ENCODE peak calls at places on chromosome 21, in five cellular contexts. One of them, this sample, is unnamed.

GRCh38 chr21:32130031-32130891 is 148.6 kb downstream of the MIS18A start:
- DNase-seq in naive thymus-derived CD8-positive, alpha-beta T cell: no peak
- DNase-seq in stimulated activated CD4-positive, alpha-beta T cell treated with anti-CD3 and anti-CD28 coated beads, Interleukin-4, amount 100 ng/mL, for 48 hours: no peak
- DNase-seq in activated naive CD8-positive, alpha-beta T cell treated with anti-CD3 and anti-CD28 coated beads for 36 hours: no peak
- DNase-seq in AG10803: no peak
- DNase-seq in this sample: no peak

GRCh38 chr21:44074315-44074958 is 32.8 kb upstream of the PWP2 start:
- DNase-seq in naive thymus-derived CD8-positive, alpha-beta T cell: peak
- DNase-seq in stimulated activated CD4-positive, alpha-beta T cell treated with anti-CD3 and anti-CD28 coated beads, Interleukin-4, amount 100 ng/mL, for 48 hours: no peak
- DNase-seq in activated naive CD8-positive, alpha-beta T cell treated with anti-CD3 and anti-CD28 coated beads for 36 hours: no peak
- DNase-seq in AG10803: no peak
- DNase-seq in this sample: no peak

GRCh38 chr21:38925923-38926322 is 120.2 kb downstream of the ETS2 start:
- DNase-seq in naive thymus-derived CD8-positive, alpha-beta T cell: no peak
- DNase-seq in stimulated activated CD4-positive, alpha-beta T cell treated with anti-CD3 and anti-CD28 coated beads, Interleukin-4, amount 100 ng/mL, for 48 hours: no peak
- DNase-seq in activated naive CD8-positive, alpha-beta T cell treated with anti-CD3 and anti-CD28 coated beads for 36 hours: no peak
- DNase-seq in AG10803: peak
- DNase-seq in this sample: no peak

GRCh38 chr21:44846485-44847260 is 26.8 kb downstream of the PTTG1IP start:
- DNase-seq in naive thymus-derived CD8-positive, alpha-beta T cell: peak
- DNase-seq in stimulated activated CD4-positive, alpha-beta T cell treated with anti-CD3 and anti-CD28 coated beads, Interleukin-4, amount 100 ng/mL, for 48 hours: peak
- DNase-seq in activated naive CD8-positive, alpha-beta T cell treated with anti-CD3 and anti-CD28 coated beads for 36 hours: peak
- DNase-seq in AG10803: peak
- DNase-seq in this sample: no peak

GRCh38 chr21:31347435-31348032 is 3.5 kb upstream of the TIAM1 start:
- DNase-seq in naive thymus-derived CD8-positive, alpha-beta T cell: no peak
- DNase-seq in stimulated activated CD4-positive, alpha-beta T cell treated with anti-CD3 and anti-CD28 coated beads, Interleukin-4, amount 100 ng/mL, for 48 hours: no peak
- DNase-seq in activated naive CD8-positive, alpha-beta T cell treated with anti-CD3 and anti-CD28 coated beads for 36 hours: no peak
- DNase-seq in AG10803: peak
- DNase-seq in this sample: no peak

GRCh38 chr21:42535602-42536171 is 22.0 kb downstream of the SLC37A1 start:
- DNase-seq in naive thymus-derived CD8-positive, alpha-beta T cell: no peak
- DNase-seq in stimulated activated CD4-positive, alpha-beta T cell treated with anti-CD3 and anti-CD28 coated beads, Interleukin-4, amount 100 ng/mL, for 48 hours: no peak
- DNase-seq in activated naive CD8-positive, alpha-beta T cell treated with anti-CD3 and anti-CD28 coated beads for 36 hours: no peak
- DNase-seq in AG10803: no peak
- DNase-seq in this sample: no peak

GRCh38 chr21:17803536-17803935 is 15.6 kb downstream of the C21orf91 start:
- DNase-seq in naive thymus-derived CD8-positive, alpha-beta T cell: no peak
- DNase-seq in stimulated activated CD4-positive, alpha-beta T cell treated with anti-CD3 and anti-CD28 coated beads, Interleukin-4, amount 100 ng/mL, for 48 hours: no peak
- DNase-seq in activated naive CD8-positive, alpha-beta T cell treated with anti-CD3 and anti-CD28 coated beads for 36 hours: no peak
- DNase-seq in AG10803: peak
- DNase-seq in this sample: no peak

GRCh38 chr21:15932681-15933200 is 203.0 kb downstream of the USP25 start:
- DNase-seq in naive thymus-derived CD8-positive, alpha-beta T cell: no peak
- DNase-seq in stimulated activated CD4-positive, alpha-beta T cell treated with anti-CD3 and anti-CD28 coated beads, Interleukin-4, amount 100 ng/mL, for 48 hours: no peak
- DNase-seq in activated naive CD8-positive, alpha-beta T cell treated with anti-CD3 and anti-CD28 coated beads for 36 hours: no peak
- DNase-seq in AG10803: no peak
- DNase-seq in this sample: no peak

GRCh38 chr21:13937236-13937635 is 273.5 kb downstream of the LIPI start:
- DNase-seq in naive thymus-derived CD8-positive, alpha-beta T cell: no peak
- DNase-seq in stimulated activated CD4-positive, alpha-beta T cell treated with anti-CD3 and anti-CD28 coated beads, Interleukin-4, amount 100 ng/mL, for 48 hours: no peak
- DNase-seq in activated naive CD8-positive, alpha-beta T cell treated with anti-CD3 and anti-CD28 coated beads for 36 hours: no peak
- DNase-seq in AG10803: no peak
- DNase-seq in this sample: peak

GRCh38 chr21:33835920-33836319 is 79.7 kb downstream of the ATP5PO start:
- DNase-seq in naive thymus-derived CD8-positive, alpha-beta T cell: no peak
- DNase-seq in stimulated activated CD4-positive, alpha-beta T cell treated with anti-CD3 and anti-CD28 coated beads, Interleukin-4, amount 100 ng/mL, for 48 hours: no peak
- DNase-seq in activated naive CD8-positive, alpha-beta T cell treated with anti-CD3 and anti-CD28 coated beads for 36 hours: no peak
- DNase-seq in AG10803: no peak
- DNase-seq in this sample: no peak

GRCh38 chr21:45293214-45293725 is 5.6 kb upstream of the POFUT2 start:
- DNase-seq in naive thymus-derived CD8-positive, alpha-beta T cell: no peak
- DNase-seq in stimulated activated CD4-positive, alpha-beta T cell treated with anti-CD3 and anti-CD28 coated beads, Interleukin-4, amount 100 ng/mL, for 48 hours: no peak
- DNase-seq in activated naive CD8-positive, alpha-beta T cell treated with anti-CD3 and anti-CD28 coated beads for 36 hours: no peak
- DNase-seq in AG10803: peak
- DNase-seq in this sample: peak

GRCh38 chr21:25934771-25935224 is 200.0 kb downstream of the GABPA start:
- DNase-seq in naive thymus-derived CD8-positive, alpha-beta T cell: no peak
- DNase-seq in stimulated activated CD4-positive, alpha-beta T cell treated with anti-CD3 and anti-CD28 coated beads, Interleukin-4, amount 100 ng/mL, for 48 hours: no peak
- DNase-seq in activated naive CD8-positive, alpha-beta T cell treated with anti-CD3 and anti-CD28 coated beads for 36 hours: no peak
- DNase-seq in AG10803: peak
- DNase-seq in this sample: no peak

GRCh38 chr21:34579411-34579810 is 35.5 kb downstream of the RCAN1 start:
- DNase-seq in naive thymus-derived CD8-positive, alpha-beta T cell: no peak
- DNase-seq in stimulated activated CD4-positive, alpha-beta T cell treated with anti-CD3 and anti-CD28 coated beads, Interleukin-4, amount 100 ng/mL, for 48 hours: no peak
- DNase-seq in activated naive CD8-positive, alpha-beta T cell treated with anti-CD3 and anti-CD28 coated beads for 36 hours: no peak
- DNase-seq in AG10803: peak
- DNase-seq in this sample: no peak

GRCh38 chr21:45554477-45555175 is 12.4 kb upstream of the SLC19A1 start:
- DNase-seq in naive thymus-derived CD8-positive, alpha-beta T cell: peak
- DNase-seq in stimulated activated CD4-positive, alpha-beta T cell treated with anti-CD3 and anti-CD28 coated beads, Interleukin-4, amount 100 ng/mL, for 48 hours: peak
- DNase-seq in activated naive CD8-positive, alpha-beta T cell treated with anti-CD3 and anti-CD28 coated beads for 36 hours: peak
- DNase-seq in AG10803: peak
- DNase-seq in this sample: peak

GRCh38 chr21:14493731-14494130 is 52.4 kb downstream of the SAMSN1 start:
- DNase-seq in naive thymus-derived CD8-positive, alpha-beta T cell: no peak
- DNase-seq in stimulated activated CD4-positive, alpha-beta T cell treated with anti-CD3 and anti-CD28 coated beads, Interleukin-4, amount 100 ng/mL, for 48 hours: no peak
- DNase-seq in activated naive CD8-positive, alpha-beta T cell treated with anti-CD3 and anti-CD28 coated beads for 36 hours: no peak
- DNase-seq in AG10803: no peak
- DNase-seq in this sample: no peak

GRCh38 chr21:32087452-32087851 is 191.4 kb downstream of the MIS18A start:
- DNase-seq in naive thymus-derived CD8-positive, alpha-beta T cell: no peak
- DNase-seq in stimulated activated CD4-positive, alpha-beta T cell treated with anti-CD3 and anti-CD28 coated beads, Interleukin-4, amount 100 ng/mL, for 48 hours: no peak
- DNase-seq in activated naive CD8-positive, alpha-beta T cell treated with anti-CD3 and anti-CD28 coated beads for 36 hours: no peak
- DNase-seq in AG10803: no peak
- DNase-seq in this sample: no peak

GRCh38 chr21:23936224-23936623 is 1671.1 kb downstream of the MRPL39 start:
- DNase-seq in naive thymus-derived CD8-positive, alpha-beta T cell: no peak
- DNase-seq in stimulated activated CD4-positive, alpha-beta T cell treated with anti-CD3 and anti-CD28 coated beads, Interleukin-4, amount 100 ng/mL, for 48 hours: no peak
- DNase-seq in activated naive CD8-positive, alpha-beta T cell treated with anti-CD3 and anti-CD28 coated beads for 36 hours: no peak
- DNase-seq in AG10803: no peak
- DNase-seq in this sample: peak

GRCh38 chr21:25938673-25939395 is 204.1 kb downstream of the GABPA start:
- DNase-seq in naive thymus-derived CD8-positive, alpha-beta T cell: no peak
- DNase-seq in stimulated activated CD4-positive, alpha-beta T cell treated with anti-CD3 and anti-CD28 coated beads, Interleukin-4, amount 100 ng/mL, for 48 hours: no peak
- DNase-seq in activated naive CD8-positive, alpha-beta T cell treated with anti-CD3 and anti-CD28 coated beads for 36 hours: no peak
- DNase-seq in AG10803: no peak
- DNase-seq in this sample: no peak

GRCh38 chr21:26072891-26073615 is 97.5 kb downstream of the APP start:
- DNase-seq in naive thymus-derived CD8-positive, alpha-beta T cell: no peak
- DNase-seq in stimulated activated CD4-positive, alpha-beta T cell treated with anti-CD3 and anti-CD28 coated beads, Interleukin-4, amount 100 ng/mL, for 48 hours: no peak
- DNase-seq in activated naive CD8-positive, alpha-beta T cell treated with anti-CD3 and anti-CD28 coated beads for 36 hours: no peak
- DNase-seq in AG10803: peak
- DNase-seq in this sample: no peak

GRCh38 chr21:31781737-31782136 is 49.8 kb upstream of the SCAF4 start:
- DNase-seq in naive thymus-derived CD8-positive, alpha-beta T cell: no peak
- DNase-seq in stimulated activated CD4-positive, alpha-beta T cell treated with anti-CD3 and anti-CD28 coated beads, Interleukin-4, amount 100 ng/mL, for 48 hours: no peak
- DNase-seq in activated naive CD8-positive, alpha-beta T cell treated with anti-CD3 and anti-CD28 coated beads for 36 hours: no peak
- DNase-seq in AG10803: peak
- DNase-seq in this sample: no peak

GRCh38 chr21:45430521-45431501 is 25.8 kb downstream of the COL18A1 start:
- DNase-seq in naive thymus-derived CD8-positive, alpha-beta T cell: no peak
- DNase-seq in stimulated activated CD4-positive, alpha-beta T cell treated with anti-CD3 and anti-CD28 coated beads, Interleukin-4, amount 100 ng/mL, for 48 hours: no peak
- DNase-seq in activated naive CD8-positive, alpha-beta T cell treated with anti-CD3 and anti-CD28 coated beads for 36 hours: no peak
- DNase-seq in AG10803: no peak
- DNase-seq in this sample: peak

This sample was measured in H7.